ENCODE peak calls at places on chromosomes 5 and 9, in six cellular contexts. R is spleen; D is NCI-H1105 treated with DMSO at 0.1 percent for 48 hours; Q is HS-5; Z is stimulated activated CD4-positive, alpha-beta T cell treated with anti-CD3 and anti-CD28 coated beads, Interleukin-15, amount 100 ng/mL, for 24 hours; A is brain microvascular endothelial cell. J is an unnamed sample.

GRCh38 chr5:115751176-115751575 is 65.3 kb downstream of the CDO1 start:
- DNase-seq in Z (no peak), D (no peak), R (no peak), Q (no peak), A (no peak), J (no peak)

GRCh38 chr9:12817702-12818101 is 42.9 kb downstream of the LURAP1L start:
- DNase-seq in R (no peak), Z (no peak), Q (no peak), D (no peak), A (peak), J (peak)

GRCh38 chr9:112535811-112536210 is 49.2 kb downstream of the KIAA1958 start:
- DNase-seq in R (no peak), Z (no peak), Q (peak), D (no peak), A (peak), J (no peak)

GRCh38 chr9:35481347-35481975 is 8.4 kb upstream of the RUSC2 start:
- DNase-seq in D (no peak), R (no peak), Z (peak), A (peak), Q (no peak), J (peak)

GRCh38 chr9:114276908-114277821 is 45.7 kb upstream of the ORM1 start:
- DNase-seq in Z (no peak), Q (peak), A (peak), D (no peak), R (peak), J (no peak)

GRCh38 chr5:88787856-88788255 is 95.1 kb downstream of the MEF2C start:
- DNase-seq in Z (no peak), R (no peak), Q (no peak), A (peak), D (no peak), J (no peak)

GRCh38 chr5:93569295-93570164 is 11.5 kb downstream of the NR2F1-AS1 start:
- DNase-seq in Q (no peak), R (no peak), A (no peak), D (no peak), Z (no peak), J (no peak)

GRCh38 chr9:132622144-132622543 is 39.7 kb downstream of the BARHL1 start:
- DNase-seq in Q (no peak), D (no peak), R (no peak), A (peak), Z (no peak), J (no peak)

GRCh38 chr5:175731172-175731571 is 73.3 kb downstream of the HRH2 start:
- DNase-seq in D (no peak), Z (no peak), R (no peak), Q (no peak), A (no peak), J (no peak)

GRCh38 chr5:141560725-141561483 is 57.9 kb downstream of the DIAPH1 start:
- DNase-seq in Z (no peak), Q (peak), D (peak), R (no peak), A (peak), J (peak)

GRCh38 chr5:135085133-135085935 is 51.3 kb upstream of the PITX1 start:
- DNase-seq in R (peak), Z (no peak), D (no peak), A (no peak), Q (peak), J (no peak)

GRCh38 chr5:11046160-11046559 is 285.1 kb upstream of the DAP start:
- DNase-seq in D (no peak), Z (no peak), R (no peak), Q (no peak), A (peak), J (peak)

GRCh38 chr5:54646285-54647101 is 128.9 kb downstream of the SNX18 start:
- DNase-seq in Z (peak), R (peak), A (peak), D (no peak), Q (no peak), J (no peak)

GRCh38 chr5:60333103-60333502 is 366.9 kb downstream of the DEPDC1B start:
- DNase-seq in A (no peak), Z (no peak), R (no peak), D (no peak), Q (peak), J (no peak)

GRCh38 chr5:61167382-61167781 is 5.1 kb upstream of the SMIM15 start:
- DNase-seq in R (no peak), Z (no peak), D (no peak), Q (no peak), A (peak), J (no peak)

GRCh38 chr9:26863074-26863473 is 29.5 kb downstream of the CAAP1 start:
- DNase-seq in A (peak), R (no peak), D (no peak), Z (no peak), Q (no peak), J (no peak)

GRCh38 chr9:108108802-108109448 is 619.4 kb upstream of the KLF4 start:
- DNase-seq in Q (no peak), R (no peak), D (no peak), Z (no peak), A (no peak), J (no peak)

GRCh38 chr9:110319781-110320180 is 17.9 kb downstream of the TXNDC8 start:
- DNase-seq in A (no peak), Z (no peak), D (no peak), Q (no peak), R (no peak), J (no peak)

GRCh38 chr9:131278421-131279111 is 2.3 kb upstream of the FAM78A start:
- DNase-seq in D (no peak), Q (no peak), A (no peak), Z (peak), R (peak), J (no peak)

GRCh38 chr5:54215233-54215736 is 95.1 kb downstream of the ARL15 start:
- DNase-seq in Z (no peak), D (no peak), R (no peak), Q (no peak), A (no peak), J (no peak)

GRCh38 chr5:76521240-76521758 is 101.9 kb downstream of the F2RL2 start:
- DNase-seq in D (no peak), A (peak), R (no peak), Z (peak), Q (peak), J (no peak)

GRCh38 chr5:69334793-69335268 is 2.2 kb upstream of the CCDC125 start:
- DNase-seq in Q (peak), R (peak), A (peak), D (peak), Z (peak), J (peak)